ENCODE peak calls at places on chromosome 7, in nine cellular contexts. One of them, this sample, is unnamed.

GRCh38 chr7:41747951-41748350 is 45.1 kb upstream of the INHBA start:
- DNase-seq in kidney: no peak
- DNase-seq in RWPE1: no peak
- DNase-seq in DMS 273 treated with DMSO at 0.1 percent for 48 hours: no peak
- DNase-seq in progenitor cell of endocrine pancreas: no peak
- DNase-seq in substantia nigra: no peak
- DNase-seq in CD8-positive, alpha-beta memory T cell: no peak
- DNase-seq in lower leg skin: no peak
- DNase-seq in T-helper 9 cell: no peak
- DNase-seq in this sample: no peak

GRCh38 chr7:22781230-22781711 is 41.4 kb downstream of the TOMM7 start:
- DNase-seq in T-helper 9 cell: no peak
- DNase-seq in RWPE1: peak; percentile 10
- DNase-seq in kidney: no peak
- DNase-seq in lower leg skin: no peak
- DNase-seq in CD8-positive, alpha-beta memory T cell: no peak
- DNase-seq in DMS 273 treated with DMSO at 0.1 percent for 48 hours: no peak
- DNase-seq in progenitor cell of endocrine pancreas: no peak
- DNase-seq in substantia nigra: no peak
- DNase-seq in this sample: no peak

GRCh38 chr7:116802784-116803183 is 59.6 kb upstream of the CAPZA2 start:
- DNase-seq in substantia nigra: no peak
- DNase-seq in DMS 273 treated with DMSO at 0.1 percent for 48 hours: no peak
- DNase-seq in RWPE1: peak; percentile 41
- DNase-seq in progenitor cell of endocrine pancreas: no peak
- DNase-seq in kidney: no peak
- DNase-seq in T-helper 9 cell: no peak
- DNase-seq in lower leg skin: no peak
- DNase-seq in CD8-positive, alpha-beta memory T cell: no peak
- DNase-seq in this sample: peak; percentile 14

GRCh38 chr7:74495112-74495880 is 41.6 kb downstream of the GTF2IRD1 start:
- DNase-seq in substantia nigra: no peak
- DNase-seq in T-helper 9 cell: no peak
- DNase-seq in lower leg skin: no peak
- DNase-seq in kidney: no peak
- DNase-seq in DMS 273 treated with DMSO at 0.1 percent for 48 hours: no peak
- DNase-seq in CD8-positive, alpha-beta memory T cell: no peak
- DNase-seq in RWPE1: no peak
- DNase-seq in progenitor cell of endocrine pancreas: no peak
- DNase-seq in this sample: peak; percentile 58

GRCh38 chr7:7820939-7821338 is 102.5 kb upstream of the RPA3 start:
- DNase-seq in lower leg skin: no peak
- DNase-seq in kidney: no peak
- DNase-seq in CD8-positive, alpha-beta memory T cell: no peak
- DNase-seq in progenitor cell of endocrine pancreas: no peak
- DNase-seq in T-helper 9 cell: no peak
- DNase-seq in DMS 273 treated with DMSO at 0.1 percent for 48 hours: no peak
- DNase-seq in substantia nigra: no peak
- DNase-seq in RWPE1: no peak
- DNase-seq in this sample: no peak

GRCh38 chr7:135169936-135170222 is 628 bp downstream of the CYREN start:
- DNase-seq in T-helper 9 cell: no peak
- DNase-seq in progenitor cell of endocrine pancreas: no peak
- DNase-seq in kidney: no peak
- DNase-seq in CD8-positive, alpha-beta memory T cell: no peak
- DNase-seq in substantia nigra: no peak
- DNase-seq in DMS 273 treated with DMSO at 0.1 percent for 48 hours: no peak
- DNase-seq in RWPE1: no peak
- DNase-seq in lower leg skin: no peak
- DNase-seq in this sample: no peak

GRCh38 chr7:7967909-7968543 is 570 bp upstream of the GLCCI1 start:
- DNase-seq in progenitor cell of endocrine pancreas: no peak
- DNase-seq in DMS 273 treated with DMSO at 0.1 percent for 48 hours: no peak
- DNase-seq in CD8-positive, alpha-beta memory T cell: no peak
- DNase-seq in lower leg skin: no peak
- DNase-seq in RWPE1: no peak
- DNase-seq in kidney: no peak
- DNase-seq in T-helper 9 cell: no peak
- DNase-seq in substantia nigra: no peak
- DNase-seq in this sample: no peak

GRCh38 chr7:28641752-28642546 is 229.6 kb downstream of the CREB5 start:
- DNase-seq in DMS 273 treated with DMSO at 0.1 percent for 48 hours: no peak
- DNase-seq in kidney: no peak
- DNase-seq in T-helper 9 cell: no peak
- DNase-seq in substantia nigra: no peak
- DNase-seq in progenitor cell of endocrine pancreas: no peak
- DNase-seq in lower leg skin: no peak
- DNase-seq in RWPE1: no peak
- DNase-seq in CD8-positive, alpha-beta memory T cell: no peak
- DNase-seq in this sample: no peak

This sample was measured in H7.